ENCODE peak calls at places on chromosomes 2 and 18, in four cellular contexts. O is central memory CD4-positive, alpha-beta T cell; M is stimulated activated CD4-positive, alpha-beta T cell treated with anti-CD3 and anti-CD28 coated beads, Interleukin-1b, Interleukin-23, amount 100 ng/mL, for 4 hours; V is NCI-H1436 treated with DMSO at 0.1 percent for 48 hours. C is an unnamed sample.

GRCh38 chr18:65567372-65567771 is 183.4 kb upstream of the CDH7 start:
- DNase-seq in O (no peak), M (no peak), V (no peak), C (no peak)

GRCh38 chr2:240288087-240288521 is 147.4 kb upstream of the GPC1 start:
- DNase-seq in M (no peak), V (no peak), O (no peak), C (no peak)

GRCh38 chr2:64952113-64952895 is 36.9 kb upstream of the SLC1A4 start:
- DNase-seq in M (no peak), O (no peak), V (no peak), C (no peak)

GRCh38 chr2:97707428-97708380 is 5.7 kb upstream of the ZAP70 start:
- DNase-seq in V (no peak), O (no peak), M (no peak), C (no peak)

GRCh38 chr2:171008550-171009205 is 79.6 kb downstream of the GORASP2 start:
- DNase-seq in M (no peak), V (no peak), O (no peak), C (no peak)

GRCh38 chr18:27838230-27838629 is 338.7 kb downstream of the CDH2 start:
- DNase-seq in M (no peak), V (no peak), O (no peak), C (no peak)

GRCh38 chr18:78244779-78245178 is 734.8 kb upstream of the SALL3 start:
- DNase-seq in O (no peak), M (no peak), V (no peak), C (no peak)

GRCh38 chr18:61681065-61681464 is 211.7 kb downstream of the RNF152 start:
- DNase-seq in M (no peak), O (no peak), V (no peak), C (no peak)

GRCh38 chr2:213818436-213818835 is 534.2 kb downstream of the SPAG16 start:
- DNase-seq in V (no peak), O (no peak), M (no peak), C (no peak)

GRCh38 chr18:45415614-45416013 is 199.7 kb upstream of the SLC14A2 start:
- DNase-seq in V (no peak), M (no peak), O (no peak), C (no peak)